ENCODE peak calls at places on chromosomes 4 and X, in six cellular contexts. Z, B, H, L, O and Y are unnamed samples. For H3K4me1, the result is how much of the 10 kb centered on the place peaks cover.

GRCh38 chr4:5822617-5823016 is 70.3 kb downstream of the CRMP1 start:
- DNase-seq in B (no peak), O (no peak), Z (no peak), L (no peak), H (no peak), Y (no peak)

GRCh38 chr4:6227412-6228157 is 27.2 kb upstream of the JAKMIP1 start:
- DNase-seq in H (no peak), O (no peak), Z (no peak), B (no peak), L (no peak), Y (no peak)

GRCh38 chrX:18290200-18290599 is 64.3 kb downstream of the SCML2 start:
- DNase-seq in Z (no peak), B (no peak), L (no peak), H (peak), O (no peak), Y (no peak)

GRCh38 chr4:146098397-146098796 is 77.1 kb upstream of the LSM6 start:
- DNase-seq in Z (no peak), O (no peak), H (no peak), B (no peak), L (no peak), Y (no peak)

GRCh38 chr4:10598829-10599228 is 85.7 kb downstream of the CLNK start:
- DNase-seq in H (no peak), Z (no peak), O (no peak), B (no peak), L (no peak), Y (no peak)

GRCh38 chrX:137052641-137053235 is 18.9 kb upstream of the GPR101 start:
- DNase-seq in Z (no peak), B (peak), H (no peak), O (no peak), L (peak), Y (no peak)

GRCh38 chr4:166293551-166293950 is 420.5 kb downstream of the TLL1 start:
- DNase-seq in L (no peak), Z (no peak), B (no peak), H (no peak), O (no peak), Y (no peak)

GRCh38 chrX:12978205-12979010 is 3.5 kb downstream of the TMSB4X start:
- DNase-seq in L (no peak), H (peak), Z (peak), O (peak), B (peak), Y (peak)

GRCh38 chrX:42290608-42291007 is 367.3 kb upstream of the CASK start:
- DNase-seq in O (peak), B (peak), Z (no peak), L (no peak), H (peak), Y (peak)

GRCh38 chr4:150906987-150907633 is 108.0 kb downstream of the LRBA start:
- DNase-seq in L (no peak), O (peak), B (no peak), Z (no peak), H (no peak), Y (no peak)

GRCh38 chrX:13511557-13512330 is 57.7 kb upstream of the EGFL6 start:
- DNase-seq in B (no peak), O (no peak), H (peak), Z (no peak), L (no peak), Y (no peak)

GRCh38 chr4:74504212-74504611 is 59.3 kb downstream of the AREG start:
- DNase-seq in O (no peak), H (peak), B (peak), Z (no peak), L (no peak), Y (no peak)

GRCh38 chr4:101967697-101968346 is 177.3 kb downstream of the BANK1 start:
- DNase-seq in O (peak), Z (no peak), B (peak), H (no peak), L (no peak), Y (no peak)

GRCh38 chr4:10611673-10612072 is 72.9 kb downstream of the CLNK start:
- DNase-seq in Z (no peak), O (peak), B (peak), L (no peak), H (peak), Y (no peak)

GRCh38 chr4:109959195-109959594 is 46.5 kb downstream of the EGF start:
- DNase-seq in Z (no peak), O (no peak), B (no peak), H (no peak), L (no peak), Y (no peak)

GRCh38 chrX:40448793-40449192 is 132.0 kb upstream of the ATP6AP2 start:
- DNase-seq in B (no peak), O (no peak), H (no peak), Z (no peak), L (no peak), Y (no peak)

GRCh38 chr4:93759506-93759905 is 69.0 kb upstream of the ATOH1 start:
- DNase-seq in O (no peak), H (no peak), L (no peak), Z (no peak), B (peak), Y (no peak)

GRCh38 chr4:2745981-2746806 is 9.9 kb downstream of the TNIP2 start:
- DNase-seq in Z (no peak), H (peak), B (peak), O (peak), L (peak), Y (peak)

GRCh38 chr4:188781655-188782054 is 642.4 kb downstream of the TRIML1 start:
- DNase-seq in L (no peak), B (peak), Z (no peak), O (peak), H (peak), Y (no peak)

GRCh38 chr4:152193059-152193458 is 342.8 kb downstream of the FBXW7 start:
- DNase-seq in B (peak), Z (no peak), L (no peak), O (no peak), H (no peak), Y (no peak)

GRCh38 chrX:40144576-40144975 is 46.8 kb upstream of the BCOR start:
- DNase-seq in L (peak), Z (no peak), O (no peak), B (no peak), H (no peak), Y (no peak)

GRCh38 chr4:136320471-136320813 is 1211.9 kb downstream of the PCDH18 start:
- DNase-seq in H (no peak), O (no peak), L (no peak), B (no peak), Z (no peak), Y (no peak)

GRCh38 chrX:110050386-110050785 is 47.5 kb downstream of the TMEM164 start:
- DNase-seq in Z (no peak), L (no peak), O (no peak), H (no peak), B (no peak), Y (no peak)
- H3K27ac ChIP-seq in Z (no peak), L (no peak), O (peak), H (no peak), B (no peak), Y (no peak)

GRCh38 chr4:15653430-15653829 is 1.7 kb downstream of the FBXL5 start:
- DNase-seq in L (no peak), H (peak), Z (no peak), O (no peak), B (no peak), Y (no peak)

GRCh38 chr4:15651682-15652081 is 3.5 kb downstream of the FBXL5 start:
- DNase-seq in O (no peak), B (peak), Z (no peak), L (no peak), H (no peak), Y (peak)

GRCh38 chr4:15653864-15654391 is 1.2 kb downstream of the FBXL5 start:
- DNase-seq in H (peak), Z (no peak), O (peak), B (peak), L (no peak), Y (peak)

GRCh38 chr4:15649914-15650545 is 5.1 kb downstream of the FBXL5 start:
- DNase-seq in Z (no peak), L (no peak), H (peak), O (peak), B (peak), Y (peak)

DNA sequence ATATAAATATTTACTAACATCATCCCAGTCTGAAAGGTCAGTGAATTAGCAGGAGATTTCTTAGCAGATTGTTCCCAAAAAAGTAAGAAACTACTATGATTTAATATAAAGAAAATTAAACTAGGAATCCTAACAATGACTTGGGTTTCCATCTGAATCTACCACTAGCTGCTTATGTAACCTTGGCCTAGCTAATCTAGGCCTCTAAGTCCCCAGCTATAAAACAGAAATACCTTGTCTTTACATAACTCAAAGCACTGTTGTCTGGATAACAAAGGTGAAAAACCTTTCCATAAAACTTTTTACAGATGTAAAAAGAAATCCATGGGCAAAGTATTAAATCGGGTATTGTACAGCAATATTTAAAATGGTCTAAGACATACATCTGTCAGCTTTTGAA is 3.0 kb downstream of the FBXL5 start:
- DNase-seq in Z (no peak), O (no peak), B (peak), L (no peak), H (no peak), Y (no peak)
- H3K4me1 ChIP-seq in Z (under half), O (under half), B (under half), L (under half), H (under half), Y (half or more)

GRCh38 chr4:82043081-82043808 is 330.5 kb downstream of the HNRNPD start:
- DNase-seq in Z (no peak), O (no peak), L (peak), B (peak), H (no peak), Y (no peak)

GRCh38 chr4:82042042-82042441 is 331.7 kb downstream of the HNRNPD start:
- DNase-seq in L (no peak), H (no peak), B (no peak), Z (no peak), O (no peak), Y (no peak)

GRCh38 chr4:82043809-82044137 is 330.0 kb downstream of the HNRNPD start:
- DNase-seq in O (no peak), B (no peak), H (no peak), L (peak), Z (no peak), Y (no peak)

GRCh38 chr4:82045267-82045666 is 328.5 kb downstream of the HNRNPD start:
- DNase-seq in B (no peak), L (no peak), O (no peak), Z (no peak), H (no peak), Y (no peak)

DNA sequence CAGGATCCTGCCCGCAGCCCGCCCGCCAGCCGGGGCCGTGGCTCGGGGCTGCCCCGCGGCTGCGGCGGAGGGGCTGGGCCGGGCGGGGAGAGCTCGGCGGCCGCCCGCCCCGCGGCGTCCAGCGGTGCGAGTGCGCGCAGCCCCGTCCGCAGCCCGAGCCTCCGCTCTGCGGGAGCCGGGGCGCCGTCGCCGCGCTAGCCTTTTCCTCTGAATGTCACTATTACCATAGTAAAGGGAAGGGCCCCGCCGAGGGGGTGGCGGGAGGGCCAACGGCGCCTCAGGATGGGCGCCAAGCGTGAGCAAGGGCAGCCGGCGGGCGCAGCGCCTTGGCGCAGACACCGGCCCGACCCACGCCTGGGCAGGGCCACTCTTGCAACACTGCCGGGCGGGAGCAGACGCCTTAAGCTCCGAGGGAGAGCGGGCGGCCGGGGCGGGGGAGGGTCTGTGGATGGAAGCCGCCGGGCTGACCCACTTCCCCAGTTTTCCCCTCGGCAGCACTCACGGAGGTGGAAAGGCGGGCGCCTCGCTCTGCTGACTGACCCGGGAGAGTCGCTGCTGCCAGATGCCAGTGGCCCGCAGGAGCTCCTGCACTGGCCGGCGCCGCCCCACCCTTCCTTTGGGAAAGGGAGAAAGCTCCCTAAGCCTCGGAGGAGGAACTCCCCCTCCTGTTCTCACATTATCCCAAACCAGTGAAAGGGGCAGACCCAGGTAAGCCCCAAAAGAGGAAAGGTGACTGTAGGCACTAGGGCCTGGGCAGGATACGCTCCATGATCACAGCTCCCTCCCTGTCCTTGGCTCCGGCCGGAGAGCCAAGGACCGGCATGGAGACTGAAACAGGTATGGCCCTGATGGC is 329.4 kb downstream of the HNRNPD start:
- DNase-seq in Z (no peak), L (peak), H (peak), O (peak), B (peak), Y (no peak)
- H3K27ac ChIP-seq in Z (peak), L (no peak), H (no peak), O (no peak), B (no peak), Y (no peak)

DNA sequence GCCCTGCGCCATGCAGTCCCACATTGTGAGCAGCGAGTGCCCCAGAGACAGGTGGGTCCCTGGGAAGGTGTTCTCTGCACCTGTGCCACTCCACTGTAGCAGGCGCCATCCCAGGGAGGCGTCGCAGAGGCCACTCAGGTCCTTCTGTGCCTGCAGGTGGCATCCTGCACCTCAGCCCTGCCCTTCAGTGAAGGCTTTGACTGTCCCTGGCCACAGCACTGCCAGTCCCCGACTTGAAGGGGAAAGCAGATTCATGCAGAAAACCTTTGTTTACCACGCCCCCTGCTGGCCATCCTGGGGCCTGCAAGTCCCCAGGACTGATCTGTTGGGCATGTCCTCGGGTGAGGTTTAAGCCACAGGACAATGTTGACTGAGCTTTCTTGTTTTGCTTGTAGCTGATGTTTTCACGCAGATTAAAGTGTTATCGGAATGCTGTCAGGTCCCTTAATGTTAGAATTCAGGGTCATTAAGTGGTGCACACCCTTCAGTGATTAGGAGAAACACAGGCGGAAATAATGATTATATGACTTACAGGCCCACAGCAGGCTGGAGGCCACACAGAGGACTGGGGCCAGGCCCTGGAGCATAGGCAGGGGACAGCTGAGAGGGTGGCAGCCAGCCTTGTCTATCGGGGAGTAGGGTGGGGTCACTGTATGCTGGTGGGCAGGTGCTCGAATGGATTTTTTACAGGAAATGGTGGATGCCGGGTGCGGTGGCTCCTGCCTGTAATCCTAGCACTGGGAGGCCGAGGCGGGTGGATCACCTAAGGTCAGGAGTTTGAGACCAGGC is 5.0 kb downstream of the TACC3 start:
- DNase-seq in L (peak), B (peak), H (peak), O (peak), Z (peak), Y (peak)
- H3K4me1 ChIP-seq in L (under half), B (under half), H (half or more), O (half or more), Z (under half), Y (half or more)

GRCh38 chr4:15740764-15741404 is 37.2 kb upstream of the CD38 start:
- DNase-seq in L (no peak), B (no peak), Z (no peak), O (no peak), H (no peak), Y (no peak)

GRCh38 chr4:15738877-15739276 is 36.0 kb downstream of the BST1 start:
- DNase-seq in L (no peak), Z (no peak), B (peak), H (no peak), O (no peak), Y (no peak)

GRCh38 chr4:15736514-15737050 is 33.7 kb downstream of the BST1 start:
- DNase-seq in H (no peak), Z (no peak), L (no peak), O (no peak), B (no peak), Y (no peak)

GRCh38 chr4:15735531-15735930 is 32.7 kb downstream of the BST1 start:
- DNase-seq in O (no peak), H (no peak), B (no peak), L (no peak), Z (no peak), Y (no peak)

DNA sequence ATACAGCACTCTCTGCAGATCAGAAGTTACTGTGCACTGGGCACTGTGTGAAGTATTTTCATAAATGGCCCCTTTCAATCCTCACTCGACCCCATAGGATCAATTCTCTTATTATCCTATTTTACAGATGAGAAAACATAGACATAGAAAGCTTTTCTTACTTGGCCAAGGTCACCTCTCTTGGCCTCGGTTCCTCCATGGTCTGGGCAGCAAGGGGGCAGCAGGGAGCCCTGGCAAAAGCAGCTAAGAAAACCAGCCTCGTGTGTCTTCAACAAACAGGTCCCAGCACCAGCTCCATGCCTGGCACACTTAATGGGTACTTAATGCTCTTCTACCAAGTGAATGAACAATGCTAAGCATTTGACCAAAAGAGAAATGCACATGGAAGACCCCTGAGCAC is 34.4 kb downstream of the BST1 start:
- DNase-seq in O (no peak), Z (no peak), L (no peak), B (no peak), H (no peak), Y (no peak)
- H3K27ac ChIP-seq in O (no peak), Z (no peak), L (no peak), B (no peak), H (no peak), Y (no peak)

DNA sequence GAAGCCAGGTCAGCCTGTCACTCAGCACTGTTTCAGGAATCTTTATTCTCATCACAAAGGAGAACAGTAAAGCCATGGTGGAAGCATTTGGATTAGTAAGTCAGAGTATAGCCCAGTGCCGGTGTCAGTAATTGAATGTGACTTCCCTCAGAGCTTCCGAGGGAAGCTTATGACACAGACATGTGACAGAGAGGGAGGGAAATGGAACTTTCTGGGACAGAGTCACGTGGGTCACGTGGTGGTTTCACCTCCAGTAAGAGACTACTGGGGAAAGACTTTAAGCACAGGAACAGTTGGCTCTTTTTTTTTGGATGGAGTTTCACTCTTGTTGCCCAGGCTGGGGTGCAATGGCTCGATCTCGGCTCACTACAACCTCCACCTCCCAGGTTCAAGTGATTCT is 53.3 kb upstream of the CCDC160 start:
- DNase-seq in Z (no peak), L (no peak), H (no peak), O (no peak), B (no peak), Y (no peak)
- H3K4me1 ChIP-seq in Z (under half), L (under half), H (under half), O (under half), B (under half), Y (under half)